ENCODE peak calls at places on chromosomes 16 and 17, in nine cellular contexts. S, N, E, G, Y, H, A, Z and X are unnamed samples.

GRCh38 chr16:5003828-5004227 is 29.9 kb downstream of the NAGPA start:
- DNase-seq in S (no peak), N (no peak), E (no peak), G (no peak), Y (no peak), H (no peak), A (no peak), Z (no peak), X (no peak)

GRCh38 chr17:45663772-45664171 is 120.3 kb upstream of the CRHR1 start:
- DNase-seq in S (no peak), N (no peak), E (no peak), G (no peak), Y (no peak), H (no peak), A (no peak), Z (no peak), X (no peak)

GRCh38 chr17:17780941-17781590 is 55.7 kb downstream of the SREBF1 start:
- DNase-seq in S (no peak), N (no peak), E (no peak), G (peak; percentile 77), Y (peak; percentile 38), H (peak; percentile 71), A (peak; percentile 10), Z (peak; percentile 97), X (no peak)

GRCh38 chr17:5126719-5127488 is 11.1 kb downstream of the USP6 start:
- DNase-seq in S (no peak), N (no peak), E (no peak), G (no peak), Y (no peak), H (no peak), A (no peak), Z (peak; percentile 38), X (no peak)

GRCh38 chr16:21614896-21615295 is 15.5 kb downstream of the METTL9 start:
- DNase-seq in S (no peak), N (no peak), E (no peak), G (no peak), Y (no peak), H (no peak), A (no peak), Z (no peak), X (no peak)

GRCh38 chr16:66522816-66523590 is 26.9 kb downstream of the TK2 start:
- DNase-seq in S (no peak), N (no peak), E (no peak), G (no peak), Y (no peak), H (no peak), A (no peak), Z (no peak), X (no peak)

GRCh38 chr17:38403491-38403890 is 24.8 kb upstream of the ARHGAP23 start:
- DNase-seq in S (no peak), N (no peak), E (no peak), G (no peak), Y (peak; percentile 52), H (no peak), A (no peak), Z (peak; percentile 77), X (no peak)

GRCh38 chr16:11797957-11798299 is 870 bp upstream of the ZC3H7A start:
- DNase-seq in S (no peak), N (no peak), E (no peak), G (no peak), Y (no peak), H (no peak), A (peak; percentile 50), Z (no peak), X (no peak)

GRCh38 chr16:74726736-74727135 is 26.1 kb upstream of the MLKL start:
- DNase-seq in S (no peak), N (peak; percentile 18), E (no peak), G (no peak), Y (no peak), H (no peak), A (no peak), Z (peak; percentile 89), X (no peak)

GRCh38 chr16:62038225-62038624 is 2.0 kb upstream of the CDH8 start:
- DNase-seq in S (no peak), N (no peak), E (no peak), G (no peak), Y (no peak), H (no peak), A (no peak), Z (no peak), X (no peak)

GRCh38 chr17:57442914-57443571 is 186.7 kb downstream of the MSI2 start:
- DNase-seq in S (peak; percentile 68), N (no peak), E (peak; percentile 70), G (peak; percentile 73), Y (peak; percentile 21), H (peak; percentile 79), A (peak; percentile 64), Z (no peak), X (peak; percentile 88)

GRCh38 chr17:41647038-41647813 is 22.9 kb upstream of the KRT17 start:
- DNase-seq in S (no peak), N (no peak), E (no peak), G (no peak), Y (no peak), H (no peak), A (no peak), Z (no peak), X (no peak)
- H3K4me3 ChIP-seq in S (no peak overlapping the region), N (no peak overlapping the region), E (no peak overlapping the region), G (no peak overlapping the region), Y (no peak overlapping the region), H (no peak overlapping the region), A (no peak overlapping the region), Z (no peak overlapping the region), X (no peak overlapping the region)

GRCh38 chr17:61486135-61487120 is 34.2 kb downstream of the TBX4 start:
- DNase-seq in S (no peak), N (no peak), E (no peak), G (no peak), Y (peak; percentile 58), H (no peak), A (no peak), Z (peak; percentile 68), X (peak; percentile 12)
- H3K4me3 ChIP-seq in S (no peak overlapping the region), N (no peak overlapping the region), E (no peak overlapping the region), G (no peak overlapping the region), Y (no peak overlapping the region), H (no peak overlapping the region), A (no peak overlapping the region), Z (no peak overlapping the region), X (no peak overlapping the region)

GRCh38 chr16:68655806-68656205 is 10.7 kb downstream of the CDH3 start:
- DNase-seq in S (no peak), N (no peak), E (no peak), G (no peak), Y (no peak), H (no peak), A (no peak), Z (no peak), X (no peak)

GRCh38 chr16:68656771-68657170 is 11.7 kb downstream of the CDH3 start:
- DNase-seq in S (no peak), N (no peak), E (no peak), G (no peak), Y (no peak), H (no peak), A (no peak), Z (no peak), X (no peak)

GRCh38 chr16:68658258-68658973 is 13.3 kb downstream of the CDH3 start:
- DNase-seq in S (peak; percentile 53), N (no peak), E (peak; percentile 99), G (peak; percentile 84), Y (peak; percentile 27), H (peak; percentile 64), A (no peak), Z (no peak), X (no peak)

GRCh38 chr16:68662035-68662434 is 16.9 kb downstream of the CDH3 start:
- DNase-seq in S (no peak), N (no peak), E (no peak), G (no peak), Y (no peak), H (no peak), A (no peak), Z (no peak), X (no peak)

DNA sequence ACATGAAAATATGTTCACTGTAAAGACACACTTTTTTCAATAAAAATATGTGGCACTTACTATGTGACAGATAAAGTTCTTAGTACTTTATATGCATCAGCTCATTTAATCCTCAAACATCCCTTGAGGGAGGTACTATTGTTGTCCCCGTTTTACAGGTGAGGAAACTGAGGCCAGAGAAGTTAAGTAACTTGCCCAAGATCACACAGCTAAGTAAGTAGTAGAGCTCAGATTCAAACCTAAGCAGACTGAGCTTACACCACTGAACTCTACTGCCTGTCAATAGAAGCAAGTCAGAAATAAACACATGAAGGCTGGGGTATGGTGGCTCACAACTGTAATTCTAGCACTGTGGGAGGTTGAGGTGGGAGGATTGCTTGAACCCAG is 13.9 kb downstream of the CDH3 start:
- DNase-seq in S (no peak), N (no peak), E (no peak), G (no peak), Y (no peak), H (no peak), A (no peak), Z (no peak), X (no peak)
- H3K4me3 ChIP-seq in S (no peak overlapping the region), N (no peak overlapping the region), E (no peak overlapping the region), G (no peak overlapping the region), Y (no peak overlapping the region), H (no peak overlapping the region), A (no peak overlapping the region), Z (no peak overlapping the region), X (no peak overlapping the region)

GRCh38 chr17:16584273-16584995 is 15.4 kb upstream of the ZNF287 start:
- DNase-seq in S (peak; percentile 68), N (no peak), E (peak; percentile 78), G (peak; percentile 57), Y (peak; percentile 86), H (peak; percentile 85), A (peak; percentile 94), Z (peak; percentile 98), X (peak; percentile 87)

GRCh38 chr17:16589097-16589969 is 20.3 kb upstream of the ZNF287 start:
- DNase-seq in S (peak; percentile 74), N (peak; percentile 50), E (peak; percentile 75), G (peak; percentile 56), Y (peak; percentile 84), H (peak; percentile 85), A (peak; percentile 88), Z (peak; percentile 99), X (peak; percentile 83)

GRCh38 chr17:16585796-16586195 is 16.8 kb upstream of the ZNF287 start:
- DNase-seq in S (no peak), N (no peak), E (no peak), G (no peak), Y (peak; percentile 21), H (no peak), A (no peak), Z (no peak), X (no peak)

GRCh38 chr17:16583781-16584180 is 14.8 kb upstream of the ZNF287 start:
- DNase-seq in S (no peak), N (no peak), E (no peak), G (no peak), Y (no peak), H (no peak), A (no peak), Z (no peak), X (no peak)
- H3K4me3 ChIP-seq in S (no peak overlapping the region), N (no peak overlapping the region), E (no peak overlapping the region), G (no peak overlapping the region), Y (no peak overlapping the region), H (no peak overlapping the region), A (no peak overlapping the region), Z (no peak overlapping the region), X (peak overlapping the region; percentile 54)

DNA sequence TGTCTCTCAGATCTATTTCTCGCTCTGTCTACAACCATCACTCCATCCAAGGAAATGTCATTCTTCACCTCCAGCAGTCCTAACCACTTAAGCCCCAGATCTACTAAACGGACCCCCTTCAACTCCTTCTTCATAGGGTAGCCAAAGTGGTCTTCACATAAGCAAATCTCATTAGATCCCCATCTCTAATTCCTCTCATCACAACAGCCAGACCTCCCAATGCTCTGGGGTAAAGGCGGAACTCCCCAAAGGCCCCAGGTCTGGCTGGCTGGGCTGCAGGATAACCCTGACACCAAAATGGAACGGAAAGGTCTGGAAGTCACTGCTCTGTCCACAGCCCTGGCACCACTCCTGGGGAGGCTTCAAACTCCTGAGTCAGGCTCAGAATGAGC is 11.1 kb downstream of the ST3GAL2 start:
- DNase-seq in S (no peak), N (no peak), E (no peak), G (no peak), Y (no peak), H (no peak), A (no peak), Z (no peak), X (no peak)
- H3K4me3 ChIP-seq in S (no peak overlapping the region), N (peak overlapping the region; percentile 34), E (no peak overlapping the region), G (peak overlapping the region; percentile 16), Y (no peak overlapping the region), H (no peak overlapping the region), A (no peak overlapping the region), Z (peak overlapping the region; percentile 71), X (no peak overlapping the region)